ENCODE peak calls at places on chromosomes 6 and 20, in four cellular contexts. K is A549, L is Panc1, X is GM23338. Z is an unnamed sample.
A peak's percentile ranks its signal among the peaks of the same experiment; 100 is the strongest.

GRCh38 chr6:89353702-89354392 is 1.3 kb upstream of the UBE2J1 start:
- DNase-seq in L (no peak), X (no peak), K (no peak), Z (no peak)

GRCh38 chr6:15036690-15037245 is 209.1 kb upstream of the JARID2 start:
- DNase-seq in L (no peak), K (no peak), X (no peak), Z (peak; percentile 90)

GRCh38 chr6:38153511-38153910 is 334.0 kb downstream of the ZFAND3 start:
- DNase-seq in K (no peak), L (no peak), X (no peak), Z (no peak)

GRCh38 chr20:43138061-43138860 is 51.4 kb downstream of the PTPRT start:
- DNase-seq in K (no peak), X (no peak), L (no peak), Z (no peak)

GRCh38 chr6:138815797-138816528 is 20.1 kb downstream of the ECT2L start:
- DNase-seq in K (peak; percentile 33), X (peak; percentile 76), L (peak; percentile 36), Z (peak; percentile 37)

GRCh38 chr20:57265649-57266250 is 691 bp downstream of the BMP7 start:
- DNase-seq in K (no peak), X (peak; percentile 57), L (no peak), Z (no peak)

GRCh38 chr20:33947709-33948295 is 45.9 kb upstream of the RALY start:
- DNase-seq in L (peak; percentile 5), X (peak; percentile 95), K (peak; percentile 56), Z (peak; percentile 81)

GRCh38 chr20:33490023-33490933 is at the start of gene CBFA2T2:
- DNase-seq in K (peak; percentile 50), L (no peak), X (no peak), Z (no peak)

GRCh38 chr6:134593442-134593841 is 275.5 kb upstream of the SGK1 start:
- DNase-seq in K (no peak), L (no peak), X (no peak), Z (no peak)

GRCh38 chr20:3751664-3752385 is 15.7 kb downstream of the ADISSP start:
- DNase-seq in X (peak; percentile 83), L (no peak), K (no peak), Z (no peak)

GRCh38 chr6:24974182-24975171 is 38.7 kb upstream of the RIPOR2 start:
- DNase-seq in K (no peak), L (no peak), X (no peak), Z (no peak)

GRCh38 chr6:147381734-147382133 is 126.8 kb upstream of the SAMD5 start:
- DNase-seq in L (no peak), X (no peak), K (no peak), Z (no peak)

GRCh38 chr20:43694763-43695162 is 27.8 kb downstream of the MYBL2 start:
- DNase-seq in L (no peak), X (no peak), K (no peak), Z (no peak)

GRCh38 chr6:25088513-25088912 is 152.8 kb upstream of the RIPOR2 start:
- DNase-seq in K (no peak), X (no peak), L (no peak), Z (no peak)

GRCh38 chr6:53752856-53753255 is 41.9 kb upstream of the LRRC1 start:
- DNase-seq in L (no peak), X (no peak), K (no peak), Z (no peak)

GRCh38 chr6:21915707-21916399 is 322.3 kb downstream of the SOX4 start:
- DNase-seq in K (no peak), X (no peak), L (no peak), Z (no peak)

GRCh38 chr20:25203891-25204320 is 8.4 kb downstream of the ENTPD6 start:
- DNase-seq in K (no peak), X (no peak), L (no peak), Z (no peak)

GRCh38 chr6:10396775-10397174 is 18.1 kb downstream of the TFAP2A start:
- DNase-seq in K (no peak), L (no peak), X (no peak), Z (no peak)

GRCh38 chr6:56517155-56517745 is 125.4 kb downstream of the DST start:
- DNase-seq in L (no peak), X (no peak), K (no peak), Z (no peak)

GRCh38 chr6:6588064-6588923 is at the start of gene LY86:
- DNase-seq in K (no peak), L (no peak), X (peak; percentile 6), Z (no peak)

GRCh38 chr6:82118150-82118562 is 129.4 kb downstream of the IBTK start:
- DNase-seq in K (no peak), L (no peak), X (no peak), Z (no peak)

GRCh38 chr6:41449399-41450245 is 96.6 kb upstream of the FOXP4 start:
- DNase-seq in K (no peak), X (no peak), L (no peak), Z (peak; percentile 54)

GRCh38 chr20:58705525-58705924 is 12.9 kb downstream of the NPEPL1 start:
- DNase-seq in L (no peak), K (no peak), X (no peak), Z (no peak)

GRCh38 chr6:84766118-84766683 is 1.8 kb upstream of the TBX18 start:
- DNase-seq in X (peak; percentile 57), K (no peak), L (no peak), Z (no peak)

GRCh38 chr6:84762941-84763396 is 1.4 kb downstream of the TBX18 start:
- DNase-seq in L (no peak), X (peak; percentile 69), K (no peak), Z (peak; percentile 35)

GRCh38 chr6:84762220-84762940 is 2.0 kb downstream of the TBX18 start:
- DNase-seq in L (no peak), K (peak; percentile 15), X (peak; percentile 67), Z (peak; percentile 49)

GRCh38 chr6:84764332-84765049 is at the start of gene TBX18:
- DNase-seq in K (peak; percentile 67), L (peak; percentile 27), X (peak; percentile 98), Z (peak; percentile 95)

GRCh38 chr6:84763397-84764331 is 734 bp downstream of the TBX18 start:
- DNase-seq in K (peak; percentile 53), X (peak; percentile 56), L (peak; percentile 12), Z (peak; percentile 76)
- TF ChIP-seq REST in K (no peak), X (no peak), L (no peak), Z (peak; percentile 73)

GRCh38 chr20:38283236-38283635 is 20.7 kb upstream of the BPI start:
- DNase-seq in X (no peak), K (no peak), L (no peak), Z (no peak)
- TF ChIP-seq REST in X (no peak), K (no peak), L (no peak), Z (no peak)

DNA sequence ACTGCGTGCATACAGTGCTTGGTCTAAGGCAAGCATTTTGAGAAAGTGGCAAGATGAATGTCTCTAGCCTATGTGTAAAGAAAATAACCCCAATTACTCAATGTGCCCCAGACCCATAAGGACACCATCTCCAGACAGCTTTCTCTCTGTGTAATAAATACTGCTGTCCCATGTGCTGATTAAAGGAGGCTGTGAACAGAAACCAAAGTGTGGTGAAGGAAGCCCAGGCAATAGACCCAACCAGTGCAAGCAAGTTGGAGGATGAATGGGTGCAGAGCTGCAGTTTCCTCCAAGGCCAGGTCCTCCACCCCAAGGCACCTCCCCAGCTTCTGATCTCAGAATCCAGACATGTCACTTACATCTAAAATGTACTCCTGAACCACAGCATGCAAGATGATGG is 60.6 kb downstream of the TRAM2 start:
- DNase-seq in X (no peak), K (no peak), L (no peak), Z (no peak)
- TF ChIP-seq REST in X (no peak), K (no peak), L (peak; percentile 17), Z (no peak)

GRCh38 chr6:70530023-70530422 is 36.7 kb upstream of the SDHAF4 start:
- DNase-seq in X (no peak), L (no peak), K (no peak), Z (no peak)

GRCh38 chr6:70527071-70527737 is 39.5 kb upstream of the SDHAF4 start:
- DNase-seq in L (no peak), X (no peak), K (no peak), Z (no peak)

GRCh38 chr6:70520575-70520974 is 46.2 kb upstream of the SDHAF4 start:
- DNase-seq in K (peak; percentile 1), L (peak; percentile 8), X (no peak), Z (no peak)

GRCh38 chr6:70524721-70525286 is 41.9 kb upstream of the SDHAF4 start:
- DNase-seq in K (no peak), X (no peak), L (no peak), Z (no peak)
- TF ChIP-seq REST in K (peak; percentile 59), X (peak; percentile 54), L (no peak), Z (no peak)